ENCODE peak calls at places on chromosomes 4 and X, in ten cellular contexts. One of them, this sample, is unnamed.
A peak's percentile ranks its signal among the peaks of the same experiment; 100 is the strongest.

GRCh38 chr4:85833311-85833710 is 358.4 kb downstream of the ARHGAP24 start:
- DNase-seq in ascending aorta: no peak
- DNase-seq in breast epithelium: no peak
- DNase-seq in Calu3: no peak
- DNase-seq in astrocyte of the cerebellum: no peak
- DNase-seq in AG09309: no peak
- DNase-seq in neural crest cell: no peak
- DNase-seq in endothelial cell: no peak
- DNase-seq in HFF-Myc: no peak
- DNase-seq in activated B cell treated with CpG ODN at 0.5 μM for 24 hours: no peak
- DNase-seq in this sample: no peak

GRCh38 chr4:8836664-8837171 is 34.9 kb downstream of the HMX1 start:
- DNase-seq in breast epithelium: no peak
- DNase-seq in Calu3: no peak
- DNase-seq in endothelial cell: no peak
- DNase-seq in neural crest cell: no peak
- DNase-seq in activated B cell treated with CpG ODN at 0.5 μM for 24 hours: peak; percentile 1
- DNase-seq in HFF-Myc: no peak
- DNase-seq in ascending aorta: no peak
- DNase-seq in AG09309: no peak
- DNase-seq in astrocyte of the cerebellum: no peak
- DNase-seq in this sample: peak; percentile 22

GRCh38 chr4:137124278-137124932 is 407.9 kb downstream of the PCDH18 start:
- DNase-seq in breast epithelium: no peak
- DNase-seq in endothelial cell: no peak
- DNase-seq in Calu3: no peak
- DNase-seq in neural crest cell: no peak
- DNase-seq in ascending aorta: no peak
- DNase-seq in activated B cell treated with CpG ODN at 0.5 μM for 24 hours: no peak
- DNase-seq in astrocyte of the cerebellum: peak; percentile 57
- DNase-seq in AG09309: peak; percentile 60
- DNase-seq in HFF-Myc: peak; percentile 74
- DNase-seq in this sample: no peak

GRCh38 chr4:69095301-69095731 is 958 bp upstream of the UGT2B7 start:
- DNase-seq in endothelial cell: no peak
- DNase-seq in Calu3: no peak
- DNase-seq in astrocyte of the cerebellum: peak; percentile 76
- DNase-seq in breast epithelium: no peak
- DNase-seq in ascending aorta: no peak
- DNase-seq in neural crest cell: no peak
- DNase-seq in activated B cell treated with CpG ODN at 0.5 μM for 24 hours: no peak
- DNase-seq in HFF-Myc: no peak
- DNase-seq in AG09309: no peak
- DNase-seq in this sample: no peak

GRCh38 chr4:20890752-20891151 is 190.5 kb downstream of the PACRGL start:
- DNase-seq in activated B cell treated with CpG ODN at 0.5 μM for 24 hours: no peak
- DNase-seq in Calu3: no peak
- DNase-seq in neural crest cell: no peak
- DNase-seq in breast epithelium: no peak
- DNase-seq in AG09309: no peak
- DNase-seq in astrocyte of the cerebellum: no peak
- DNase-seq in endothelial cell: no peak
- DNase-seq in HFF-Myc: no peak
- DNase-seq in ascending aorta: no peak
- DNase-seq in this sample: no peak

GRCh38 chrX:115650449-115650848 is 89.5 kb downstream of the PLS3 start:
- DNase-seq in ascending aorta: no peak
- DNase-seq in activated B cell treated with CpG ODN at 0.5 μM for 24 hours: no peak
- DNase-seq in HFF-Myc: no peak
- DNase-seq in endothelial cell: no peak
- DNase-seq in astrocyte of the cerebellum: peak; percentile 9
- DNase-seq in neural crest cell: no peak
- DNase-seq in breast epithelium: no peak
- DNase-seq in AG09309: no peak
- DNase-seq in Calu3: no peak
- DNase-seq in this sample: no peak

GRCh38 chrX:154735695-154736393 is 15.0 kb downstream of the GAB3 start:
- DNase-seq in ascending aorta: no peak
- DNase-seq in astrocyte of the cerebellum: no peak
- DNase-seq in Calu3: no peak
- DNase-seq in neural crest cell: no peak
- DNase-seq in AG09309: no peak
- DNase-seq in HFF-Myc: no peak
- DNase-seq in activated B cell treated with CpG ODN at 0.5 μM for 24 hours: no peak
- DNase-seq in endothelial cell: no peak
- DNase-seq in breast epithelium: no peak
- DNase-seq in this sample: no peak

GRCh38 chr4:169282429-169283113 is 11.8 kb upstream of the SH3RF1 start:
- DNase-seq in Calu3: no peak
- DNase-seq in neural crest cell: no peak
- DNase-seq in ascending aorta: no peak
- DNase-seq in breast epithelium: no peak
- DNase-seq in AG09309: no peak
- DNase-seq in HFF-Myc: no peak
- DNase-seq in activated B cell treated with CpG ODN at 0.5 μM for 24 hours: no peak
- DNase-seq in endothelial cell: no peak
- DNase-seq in astrocyte of the cerebellum: no peak
- DNase-seq in this sample: no peak

GRCh38 chr4:666822-667544 is 7.1 kb downstream of the ATP5ME start:
- DNase-seq in ascending aorta: no peak
- DNase-seq in Calu3: no peak
- DNase-seq in endothelial cell: no peak
- DNase-seq in activated B cell treated with CpG ODN at 0.5 μM for 24 hours: no peak
- DNase-seq in HFF-Myc: no peak
- DNase-seq in neural crest cell: no peak
- DNase-seq in AG09309: no peak
- DNase-seq in breast epithelium: no peak
- DNase-seq in astrocyte of the cerebellum: no peak
- DNase-seq in this sample: peak; percentile 38

GRCh38 chrX:45329217-45329616 is 128.5 kb upstream of the DIPK2B start:
- DNase-seq in ascending aorta: no peak
- DNase-seq in HFF-Myc: no peak
- DNase-seq in Calu3: no peak
- DNase-seq in astrocyte of the cerebellum: peak; percentile 5
- DNase-seq in neural crest cell: no peak
- DNase-seq in activated B cell treated with CpG ODN at 0.5 μM for 24 hours: no peak
- DNase-seq in endothelial cell: no peak
- DNase-seq in breast epithelium: no peak
- DNase-seq in AG09309: no peak
- DNase-seq in this sample: no peak

GRCh38 chr4:18675586-18675985 is 654.0 kb upstream of the LCORL start:
- DNase-seq in AG09309: no peak
- DNase-seq in ascending aorta: no peak
- DNase-seq in breast epithelium: no peak
- DNase-seq in HFF-Myc: no peak
- DNase-seq in Calu3: no peak
- DNase-seq in endothelial cell: no peak
- DNase-seq in activated B cell treated with CpG ODN at 0.5 μM for 24 hours: no peak
- DNase-seq in astrocyte of the cerebellum: no peak
- DNase-seq in neural crest cell: no peak
- DNase-seq in this sample: no peak

GRCh38 chr4:48212165-48212564 is 57.5 kb downstream of the TEC start:
- DNase-seq in neural crest cell: no peak
- DNase-seq in HFF-Myc: no peak
- DNase-seq in AG09309: no peak
- DNase-seq in ascending aorta: no peak
- DNase-seq in breast epithelium: no peak
- DNase-seq in activated B cell treated with CpG ODN at 0.5 μM for 24 hours: no peak
- DNase-seq in endothelial cell: no peak
- DNase-seq in astrocyte of the cerebellum: no peak
- DNase-seq in Calu3: no peak
- DNase-seq in this sample: no peak

GRCh38 chr4:6772223-6772928 is 10.2 kb upstream of the KIAA0232 start:
- DNase-seq in neural crest cell: no peak
- DNase-seq in breast epithelium: peak; percentile 86
- DNase-seq in ascending aorta: no peak
- DNase-seq in AG09309: no peak
- DNase-seq in activated B cell treated with CpG ODN at 0.5 μM for 24 hours: no peak
- DNase-seq in endothelial cell: no peak
- DNase-seq in astrocyte of the cerebellum: no peak
- DNase-seq in Calu3: no peak
- DNase-seq in HFF-Myc: no peak
- DNase-seq in this sample: no peak

GRCh38 chr4:184587746-184588145 is 61.5 kb downstream of the CASP3 start:
- DNase-seq in HFF-Myc: no peak
- DNase-seq in AG09309: no peak
- DNase-seq in breast epithelium: no peak
- DNase-seq in Calu3: no peak
- DNase-seq in endothelial cell: no peak
- DNase-seq in neural crest cell: no peak
- DNase-seq in astrocyte of the cerebellum: no peak
- DNase-seq in ascending aorta: no peak
- DNase-seq in activated B cell treated with CpG ODN at 0.5 μM for 24 hours: no peak
- DNase-seq in this sample: no peak

GRCh38 chr4:120431180-120431579 is 364.5 kb upstream of the MAD2L1 start:
- DNase-seq in astrocyte of the cerebellum: no peak
- DNase-seq in AG09309: no peak
- DNase-seq in HFF-Myc: no peak
- DNase-seq in ascending aorta: no peak
- DNase-seq in neural crest cell: no peak
- DNase-seq in breast epithelium: no peak
- DNase-seq in activated B cell treated with CpG ODN at 0.5 μM for 24 hours: no peak
- DNase-seq in endothelial cell: no peak
- DNase-seq in Calu3: no peak
- DNase-seq in this sample: no peak

GRCh38 chr4:155497306-155497705 is 120.5 kb upstream of the MAP9 start:
- DNase-seq in endothelial cell: no peak
- DNase-seq in HFF-Myc: no peak
- DNase-seq in breast epithelium: no peak
- DNase-seq in ascending aorta: no peak
- DNase-seq in neural crest cell: no peak
- DNase-seq in AG09309: no peak
- DNase-seq in activated B cell treated with CpG ODN at 0.5 μM for 24 hours: no peak
- DNase-seq in astrocyte of the cerebellum: no peak
- DNase-seq in Calu3: no peak
- DNase-seq in this sample: no peak
- TF ChIP-seq CTCF in endothelial cell: no peak
- TF ChIP-seq CTCF in HFF-Myc: no peak
- TF ChIP-seq CTCF in breast epithelium: no peak
- TF ChIP-seq CTCF in ascending aorta: no peak
- TF ChIP-seq CTCF in neural crest cell: no peak
- TF ChIP-seq CTCF in AG09309: no peak
- TF ChIP-seq CTCF in activated B cell treated with CpG ODN at 0.5 μM for 24 hours: no peak
- TF ChIP-seq CTCF in astrocyte of the cerebellum: no peak
- TF ChIP-seq CTCF in Calu3: no peak
- TF ChIP-seq CTCF in this sample: no peak

GRCh38 chr4:5199912-5200311 is 148.6 kb downstream of the STK32B start:
- DNase-seq in Calu3: no peak
- DNase-seq in HFF-Myc: no peak
- DNase-seq in activated B cell treated with CpG ODN at 0.5 μM for 24 hours: no peak
- DNase-seq in astrocyte of the cerebellum: no peak
- DNase-seq in AG09309: no peak
- DNase-seq in endothelial cell: no peak
- DNase-seq in neural crest cell: no peak
- DNase-seq in breast epithelium: no peak
- DNase-seq in ascending aorta: no peak
- DNase-seq in this sample: no peak

GRCh38 chr4:5199142-5199541 is 147.9 kb downstream of the STK32B start:
- DNase-seq in breast epithelium: no peak
- DNase-seq in Calu3: no peak
- DNase-seq in HFF-Myc: no peak
- DNase-seq in activated B cell treated with CpG ODN at 0.5 μM for 24 hours: no peak
- DNase-seq in ascending aorta: no peak
- DNase-seq in neural crest cell: no peak
- DNase-seq in astrocyte of the cerebellum: no peak
- DNase-seq in AG09309: no peak
- DNase-seq in endothelial cell: no peak
- DNase-seq in this sample: no peak

GRCh38 chr4:5203309-5203708 is 152.0 kb downstream of the STK32B start:
- DNase-seq in endothelial cell: no peak
- DNase-seq in ascending aorta: no peak
- DNase-seq in neural crest cell: no peak
- DNase-seq in breast epithelium: no peak
- DNase-seq in HFF-Myc: no peak
- DNase-seq in astrocyte of the cerebellum: no peak
- DNase-seq in Calu3: no peak
- DNase-seq in AG09309: no peak
- DNase-seq in activated B cell treated with CpG ODN at 0.5 μM for 24 hours: no peak
- DNase-seq in this sample: no peak

GRCh38 chr4:5198586-5198985 is 147.3 kb downstream of the STK32B start:
- DNase-seq in astrocyte of the cerebellum: no peak
- DNase-seq in breast epithelium: no peak
- DNase-seq in endothelial cell: no peak
- DNase-seq in neural crest cell: no peak
- DNase-seq in Calu3: no peak
- DNase-seq in activated B cell treated with CpG ODN at 0.5 μM for 24 hours: no peak
- DNase-seq in ascending aorta: no peak
- DNase-seq in AG09309: no peak
- DNase-seq in HFF-Myc: no peak
- DNase-seq in this sample: no peak

DNA sequence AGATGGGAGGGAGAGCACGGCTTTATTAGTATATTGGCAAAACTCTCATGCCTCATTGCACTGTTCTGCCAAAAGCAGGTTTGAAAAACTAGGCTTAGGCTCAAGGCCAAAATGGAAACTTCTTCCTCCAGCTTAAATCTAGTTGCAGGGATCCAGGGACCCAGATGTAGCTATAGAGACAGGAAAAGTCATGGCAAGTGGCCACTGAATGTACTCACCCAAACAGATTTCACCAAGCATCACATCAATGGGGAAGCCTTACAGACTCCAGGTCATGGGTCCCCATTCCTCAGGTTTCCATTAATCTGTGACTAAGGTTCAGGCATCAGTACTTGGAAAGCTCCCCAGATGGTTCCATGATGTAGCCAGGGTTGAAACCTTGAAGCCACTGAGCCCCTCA is 149.3 kb downstream of the STK32B start:
- DNase-seq in HFF-Myc: no peak
- DNase-seq in AG09309: no peak
- DNase-seq in endothelial cell: no peak
- DNase-seq in neural crest cell: no peak
- DNase-seq in activated B cell treated with CpG ODN at 0.5 μM for 24 hours: no peak
- DNase-seq in ascending aorta: no peak
- DNase-seq in Calu3: no peak
- DNase-seq in astrocyte of the cerebellum: no peak
- DNase-seq in breast epithelium: no peak
- DNase-seq in this sample: no peak
- TF ChIP-seq CTCF in HFF-Myc: no peak
- TF ChIP-seq CTCF in AG09309: no peak
- TF ChIP-seq CTCF in endothelial cell: no peak
- TF ChIP-seq CTCF in neural crest cell: no peak
- TF ChIP-seq CTCF in activated B cell treated with CpG ODN at 0.5 μM for 24 hours: no peak
- TF ChIP-seq CTCF in ascending aorta: no peak
- TF ChIP-seq CTCF in Calu3: no peak
- TF ChIP-seq CTCF in astrocyte of the cerebellum: no peak
- TF ChIP-seq CTCF in breast epithelium: no peak
- TF ChIP-seq CTCF in this sample: no peak

GRCh38 chr4:23902203-23902602 is 12.4 kb upstream of the PPARGC1A start:
- DNase-seq in HFF-Myc: no peak
- DNase-seq in Calu3: no peak
- DNase-seq in neural crest cell: no peak
- DNase-seq in breast epithelium: no peak
- DNase-seq in activated B cell treated with CpG ODN at 0.5 μM for 24 hours: no peak
- DNase-seq in ascending aorta: no peak
- DNase-seq in AG09309: no peak
- DNase-seq in endothelial cell: no peak
- DNase-seq in astrocyte of the cerebellum: no peak
- DNase-seq in this sample: no peak
- TF ChIP-seq CTCF in HFF-Myc: peak; percentile 26
- TF ChIP-seq CTCF in Calu3: no peak
- TF ChIP-seq CTCF in neural crest cell: peak; percentile 45
- TF ChIP-seq CTCF in breast epithelium: no peak
- TF ChIP-seq CTCF in activated B cell treated with CpG ODN at 0.5 μM for 24 hours: no peak
- TF ChIP-seq CTCF in ascending aorta: no peak
- TF ChIP-seq CTCF in AG09309: no peak
- TF ChIP-seq CTCF in endothelial cell: peak; percentile 39
- TF ChIP-seq CTCF in astrocyte of the cerebellum: no peak
- TF ChIP-seq CTCF in this sample: no peak

GRCh38 chr4:114870987-114871386 is 242.4 kb downstream of the NDST4 start:
- DNase-seq in HFF-Myc: no peak
- DNase-seq in Calu3: no peak
- DNase-seq in ascending aorta: no peak
- DNase-seq in astrocyte of the cerebellum: no peak
- DNase-seq in breast epithelium: no peak
- DNase-seq in endothelial cell: no peak
- DNase-seq in AG09309: no peak
- DNase-seq in neural crest cell: no peak
- DNase-seq in activated B cell treated with CpG ODN at 0.5 μM for 24 hours: no peak
- DNase-seq in this sample: no peak
- TF ChIP-seq CTCF in HFF-Myc: no peak
- TF ChIP-seq CTCF in Calu3: no peak
- TF ChIP-seq CTCF in ascending aorta: no peak
- TF ChIP-seq CTCF in astrocyte of the cerebellum: no peak
- TF ChIP-seq CTCF in breast epithelium: no peak
- TF ChIP-seq CTCF in endothelial cell: no peak
- TF ChIP-seq CTCF in AG09309: no peak
- TF ChIP-seq CTCF in neural crest cell: no peak
- TF ChIP-seq CTCF in activated B cell treated with CpG ODN at 0.5 μM for 24 hours: no peak
- TF ChIP-seq CTCF in this sample: no peak